ENCODE peak calls at places on chromosome 11, in six cellular contexts. A is Karpas-422, X is colonic mucosa, T is tibial nerve, J is IMR-90, S is kidney. V is an unnamed sample. For H3K4me1, the result is how much of the 10 kb centered on the place peaks cover.

GRCh38 chr11:114309517-114309916 is 13.3 kb downstream of the NNMT start:
- DNase-seq in T (no peak), A (no peak), S (no peak), X (no peak), J (no peak), V (no peak)

GRCh38 chr11:34887260-34887659 is 28.9 kb downstream of the APIP start:
- DNase-seq in S (no peak), A (no peak), T (no peak), X (no peak), J (no peak), V (no peak)

GRCh38 chr11:30889116-30889765 is 303.1 kb upstream of the MPPED2 start:
- DNase-seq in S (no peak), J (peak), A (no peak), T (no peak), X (no peak), V (peak)

GRCh38 chr11:69274531-69275016 is 19.4 kb upstream of the MYEOV start:
- DNase-seq in X (peak), S (peak), A (no peak), J (no peak), T (no peak), V (no peak)

GRCh38 chr11:18731949-18732821 is 6.2 kb upstream of the IGSF22 start:
- DNase-seq in J (peak), A (peak), S (no peak), X (peak), T (peak), V (peak)

GRCh38 chr11:16862733-16863132 is 124.3 kb downstream of the C11orf58 start:
- DNase-seq in J (no peak), S (no peak), X (no peak), T (no peak), A (no peak), V (no peak)

GRCh38 chr11:119318240-119319135 is 1.6 kb upstream of the MCAM start:
- DNase-seq in X (no peak), T (no peak), J (peak), S (no peak), A (peak), V (no peak)

GRCh38 chr11:57379732-57380131 is 1.2 kb downstream of the PRG3 start:
- DNase-seq in A (no peak), S (no peak), X (no peak), J (peak), T (no peak), V (peak)

GRCh38 chr11:77596626-77597025 is 6.9 kb downstream of the AQP11 start:
- DNase-seq in T (no peak), A (no peak), S (no peak), X (no peak), J (peak), V (peak)

GRCh38 chr11:72932132-72932570 is 117.9 kb downstream of the ATG16L2 start:
- DNase-seq in X (no peak), S (no peak), J (peak), T (no peak), A (no peak), V (no peak)
- H3K4me1 ChIP-seq in X (under half), S (under half), J (under half), T (under half), A (under half), V (under half)

GRCh38 chr11:117834838-117835443 is 10.4 kb upstream of the FXYD2 start:
- DNase-seq in J (no peak), A (peak), S (peak), X (peak), T (no peak), V (no peak)
- H3K4me1 ChIP-seq in J (under half), A (under half), S (under half), X (under half), T (under half), V (under half)

DNA sequence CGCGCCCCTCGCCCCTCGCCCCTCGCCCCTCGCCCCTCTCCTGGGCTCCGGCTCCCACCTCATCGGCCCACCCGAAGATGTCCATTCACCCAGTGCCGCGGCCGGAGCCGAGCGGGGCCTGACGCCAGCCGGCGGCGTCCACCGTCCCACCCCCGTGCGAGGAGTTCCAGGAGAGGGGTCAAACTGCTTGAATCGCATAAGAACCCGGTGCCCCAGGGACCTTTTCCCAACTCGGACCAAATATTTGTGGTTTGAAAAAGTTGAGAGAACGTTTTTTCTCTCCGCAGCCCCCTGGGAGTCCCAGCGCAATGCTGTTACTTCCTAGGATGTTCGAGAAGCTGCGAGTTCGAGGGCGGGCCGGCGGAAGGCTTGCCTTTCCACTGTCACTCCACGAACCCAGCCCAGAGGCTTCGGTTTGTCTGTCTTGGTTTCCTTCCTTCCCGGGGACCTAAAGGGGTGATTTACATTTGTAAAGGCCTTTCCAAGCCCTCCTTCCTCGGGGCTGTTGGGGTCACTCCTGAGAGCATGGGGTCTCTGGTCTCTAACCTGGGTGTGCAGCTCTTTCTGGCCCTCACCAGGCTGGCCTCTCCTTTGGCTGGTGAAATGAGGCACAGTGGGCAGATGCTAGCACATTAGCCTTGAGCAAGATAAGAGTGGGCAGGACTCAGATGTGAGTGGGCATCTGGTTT is 38.0 kb downstream of the ETS1 start:
- DNase-seq in T (peak), S (peak), A (no peak), J (no peak), X (no peak), V (no peak)
- H3K4me1 ChIP-seq in T (under half), S (under half), A (half or more), J (under half), X (under half), V (under half)

GRCh38 chr11:93526691-93527583 is 16.3 kb downstream of the SMCO4 start:
- DNase-seq in T (no peak), X (no peak), A (no peak), S (no peak), J (no peak), V (no peak)
- H3K4me1 ChIP-seq in T (under half), X (under half), A (under half), S (under half), J (under half), V (under half)

DNA sequence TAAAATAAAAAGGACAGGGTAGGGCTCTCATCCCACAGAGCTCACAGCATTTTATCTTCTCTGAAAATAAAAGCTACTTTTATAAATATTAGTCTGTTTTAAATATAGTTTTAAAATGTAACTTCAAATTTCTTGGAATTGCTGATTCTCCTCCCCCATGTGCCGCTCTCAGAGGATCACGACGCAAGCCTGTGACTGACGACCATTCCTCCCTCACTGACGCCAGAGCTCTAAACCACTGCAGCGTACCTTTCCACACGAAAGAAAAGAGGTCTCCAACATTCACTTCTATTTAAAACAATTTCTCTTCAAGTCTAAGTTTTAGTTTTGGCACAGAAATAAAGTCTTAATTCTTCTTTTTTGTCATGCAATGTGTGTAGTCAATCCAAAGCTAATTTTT is 9.3 kb downstream of the TOLLIP start:
- DNase-seq in T (no peak), A (no peak), J (no peak), S (no peak), X (no peak), V (no peak)
- H3K4me1 ChIP-seq in T (under half), A (under half), J (under half), S (half or more), X (under half), V (under half)

DNA sequence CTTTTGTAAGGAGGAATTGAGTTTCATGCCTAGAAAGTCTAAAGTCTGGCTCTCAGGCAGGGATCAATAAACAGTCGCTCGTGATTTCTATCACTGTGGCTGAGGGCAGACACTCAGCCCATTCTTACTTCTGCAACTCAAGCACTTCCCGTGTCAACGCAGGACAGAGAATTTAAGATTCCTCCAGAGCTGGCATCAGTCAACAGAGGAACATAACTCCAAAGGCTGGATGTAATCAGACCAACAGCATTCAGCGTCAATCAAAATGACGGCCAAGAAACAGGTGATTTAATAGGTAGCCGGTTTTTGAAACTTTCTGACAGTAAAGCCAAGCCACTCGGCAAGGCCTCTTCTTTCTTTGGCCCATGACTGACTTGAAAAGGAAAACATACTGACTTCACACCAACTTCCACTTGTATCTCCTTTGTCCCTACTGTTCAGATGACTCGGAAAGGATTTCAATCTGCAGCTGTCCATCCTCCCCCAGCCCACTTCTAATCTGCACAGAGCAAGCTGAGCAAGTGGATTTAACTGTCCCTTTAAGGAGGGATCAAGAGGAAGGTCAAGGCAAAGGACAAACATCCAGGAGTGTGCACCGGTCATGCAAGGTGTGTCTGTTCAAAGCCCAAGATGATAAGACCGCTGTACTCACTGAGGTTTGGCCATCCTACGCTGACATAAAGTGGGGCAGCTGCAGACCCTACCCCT is 9.5 kb downstream of the VPS37C start:
- DNase-seq in J (no peak), S (no peak), A (no peak), X (no peak), T (no peak), V (no peak)
- H3K4me1 ChIP-seq in J (under half), S (under half), A (under half), X (under half), T (under half), V (under half)

DNA sequence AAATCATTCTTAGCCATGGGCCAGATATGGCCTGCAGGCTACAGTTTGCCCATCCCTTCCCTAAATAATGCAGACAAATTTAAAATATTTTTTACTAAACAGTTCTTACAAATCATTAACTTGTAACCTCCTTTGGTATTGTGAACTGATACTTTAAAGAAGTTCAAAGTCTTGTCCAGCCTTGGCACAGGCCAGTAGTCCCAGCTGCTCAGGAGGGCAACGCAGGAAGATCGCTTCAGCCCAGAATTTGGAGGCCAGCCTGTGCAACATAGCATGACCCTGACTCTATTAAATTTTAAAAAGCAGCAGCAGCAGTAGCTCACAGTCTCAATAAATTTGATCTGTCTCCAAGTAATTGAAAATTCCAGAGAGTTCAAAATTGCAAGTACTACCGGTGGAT is 83.7 kb upstream of the ARHGAP32 start:
- DNase-seq in J (no peak), X (no peak), T (no peak), S (no peak), A (no peak), V (no peak)
- H3K4me1 ChIP-seq in J (under half), X (under half), T (under half), S (under half), A (under half), V (under half)

GRCh38 chr11:126127284-126127845 is 64.7 kb upstream of the CDON start:
- DNase-seq in X (no peak), A (no peak), S (no peak), J (no peak), T (no peak), V (no peak)
- H3K4me1 ChIP-seq in X (under half), A (under half), S (under half), J (under half), T (under half), V (under half)

GRCh38 chr11:33736148-33736809 is at the start of gene CD59:
- DNase-seq in X (peak), T (peak), A (peak), J (peak), S (peak), V (peak)

GRCh38 chr11:33733978-33734377 is 2.2 kb downstream of the CD59 start:
- DNase-seq in A (no peak), T (no peak), X (no peak), J (no peak), S (no peak), V (no peak)

GRCh38 chr11:33735166-33735425 is 1.1 kb downstream of the CD59 start:
- DNase-seq in J (no peak), S (no peak), A (no peak), T (no peak), X (peak), V (no peak)

GRCh38 chr11:33735426-33736147 is 636 bp downstream of the CD59 start:
- DNase-seq in J (no peak), A (peak), T (peak), S (peak), X (peak), V (peak)

DNA sequence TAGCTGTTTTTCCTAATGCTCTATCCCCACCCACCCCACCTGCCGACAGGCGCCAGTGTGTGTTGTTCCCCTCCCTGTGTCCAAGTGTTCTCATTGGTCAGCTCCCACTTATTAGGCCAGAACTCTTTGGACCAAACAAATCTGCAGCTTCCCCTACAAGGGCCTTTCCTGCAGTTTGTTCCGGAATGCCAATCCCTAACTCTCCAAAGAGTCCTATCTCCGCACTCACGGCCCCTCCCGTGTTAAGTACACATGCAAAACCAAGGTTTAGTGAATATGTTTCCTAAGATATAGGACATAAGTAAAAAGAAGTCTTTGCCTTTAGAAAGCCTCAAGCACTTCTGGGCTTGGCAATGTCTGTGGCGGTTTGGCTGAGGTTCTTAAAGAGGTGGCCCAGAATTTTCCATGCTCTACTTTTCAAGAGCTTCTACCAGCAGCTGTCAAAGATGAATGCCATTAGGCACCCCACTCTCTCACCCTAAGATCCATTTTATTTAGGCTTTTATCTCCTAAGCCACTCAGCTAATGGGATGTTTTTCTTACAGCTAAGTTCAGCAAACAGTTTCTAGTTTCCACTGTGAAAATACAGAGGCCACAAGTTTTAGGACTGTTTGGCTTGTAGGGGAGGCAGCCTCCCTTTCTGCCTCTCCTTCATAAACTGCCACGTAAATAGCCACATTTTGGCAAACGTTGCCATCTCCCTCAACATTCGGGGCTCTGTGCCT is 1.6 kb downstream of the CD59 start:
- DNase-seq in A (no peak), X (peak), S (no peak), T (peak), J (no peak), V (no peak)
- H3K4me1 ChIP-seq in A (under half), X (under half), S (under half), T (under half), J (under half), V (under half)